ENCODE peak calls at places on chromosomes 7 and 10, in four cellular contexts. Q is SK-N-MC; T is iris pigment epithelial cell; M is activated effector memory CD4-positive, alpha-beta T cell treated with anti-CD3 and anti-CD28 coated beads, Interleukin-2, amount 50 U/mL, for 16 hours. C is an unnamed sample.

GRCh38 chr7:69263550-69263949 is 334.7 kb upstream of the AUTS2 start:
- DNase-seq in T (no peak), M (no peak), Q (no peak), C (no peak)

GRCh38 chr10:21751341-21752310 is 217.6 kb downstream of the MLLT10 start:
- DNase-seq in T (no peak), Q (no peak), M (no peak), C (no peak)

GRCh38 chr7:11300231-11300630 is 326.6 kb downstream of the PHF14 start:
- DNase-seq in Q (no peak), T (no peak), M (no peak), C (no peak)

GRCh38 chr10:117662126-117662525 is 119.6 kb downstream of the EMX2 start:
- DNase-seq in Q (no peak), T (peak; percentile 46), M (no peak), C (no peak)

GRCh38 chr7:83153419-83153818 is 9.3 kb downstream of the PCLO start:
- DNase-seq in T (no peak), M (no peak), Q (no peak), C (no peak)

GRCh38 chr7:129843982-129844840 is 108.5 kb downstream of the UBE2H start:
- DNase-seq in T (no peak), M (no peak), Q (no peak), C (no peak)

GRCh38 chr7:78438433-78438832 is 639.9 kb downstream of the PHTF2 start:
- DNase-seq in M (no peak), T (no peak), Q (no peak), C (no peak)

GRCh38 chr10:92572362-92573090 is 1.4 kb downstream of the IDE start:
- DNase-seq in T (no peak), M (no peak), Q (no peak), C (no peak)

GRCh38 chr7:69550991-69551390 is 47.3 kb upstream of the AUTS2 start:
- DNase-seq in M (no peak), Q (no peak), T (no peak), C (no peak)

GRCh38 chr7:24573008-24573553 is at the start of gene PALS2:
- DNase-seq in Q (no peak), T (peak; percentile 76), M (peak; percentile 92), C (peak; percentile 97)

GRCh38 chr10:28054211-28054888 is 55.5 kb upstream of the ODAD2 start:
- DNase-seq in Q (no peak), M (no peak), T (peak; percentile 97), C (peak; percentile 14)

GRCh38 chr10:8600192-8600591 is 545.7 kb downstream of the GATA3 start:
- DNase-seq in Q (no peak), M (no peak), T (no peak), C (no peak)

GRCh38 chr7:46165281-46165680 is 244.2 kb upstream of the IGFBP3 start:
- DNase-seq in T (peak; percentile 74), Q (no peak), M (no peak), C (peak; percentile 90)

GRCh38 chr10:69181433-69181832 is 1.4 kb downstream of the SUPV3L1 start:
- DNase-seq in M (no peak), Q (no peak), T (no peak), C (no peak)

GRCh38 chr7:64429232-64429631 is 115.5 kb downstream of the ZNF736 start:
- DNase-seq in Q (no peak), T (no peak), M (no peak), C (no peak)

GRCh38 chr7:85103962-85104361 is 82.9 kb downstream of the SEMA3D start:
- DNase-seq in T (peak; percentile 15), Q (no peak), M (no peak), C (no peak)